ENCODE peak calls at places on chromosomes 3 and 15, in nine cellular contexts. H is IMR-90, L is sigmoid colon, W is RWPE1, Z is caudate nucleus, N is body of pancreas, F is HS-5, T is HS-27A, M is endothelial cell. U is an unnamed sample.

GRCh38 chr3:143786229-143787199 is 61.8 kb downstream of the SLC9A9 start:
- DNase-seq in H (peak; percentile 17), L (peak; percentile 79), W (no peak), Z (no peak), N (peak; percentile 16), F (no peak), T (no peak), M (no peak), U (no peak)

GRCh38 chr3:146125946-146126345 is 35.0 kb downstream of the PLOD2 start:
- DNase-seq in H (peak; percentile 94), L (no peak), W (peak; percentile 54), Z (no peak), N (no peak), F (peak; percentile 89), T (peak; percentile 68), M (no peak), U (no peak)

GRCh38 chr15:91515188-91515754 is 338.2 kb upstream of the SLCO3A1 start:
- DNase-seq in H (peak; percentile 92), L (peak; percentile 69), W (peak; percentile 83), Z (no peak), N (peak; percentile 39), F (peak; percentile 67), T (no peak), M (no peak), U (no peak)

GRCh38 chr15:82699726-82700125 is 9.9 kb downstream of the AP3B2 start:
- DNase-seq in H (no peak), L (no peak), W (no peak), Z (no peak), N (no peak), F (no peak), T (no peak), M (peak; percentile 23), U (no peak)

GRCh38 chr3:21405671-21406667 is 345.0 kb downstream of the ZNF385D start:
- DNase-seq in H (no peak), L (peak; percentile 40), W (no peak), Z (no peak), N (no peak), F (no peak), T (no peak), M (no peak), U (no peak)

GRCh38 chr15:75573001-75573400 is 6.1 kb downstream of the PTPN9 start:
- DNase-seq in H (peak; percentile 49), L (no peak), W (peak; percentile 19), Z (no peak), N (no peak), F (no peak), T (no peak), M (no peak), U (no peak)

GRCh38 chr3:133895208-133896001 is at the start of gene RAB6B:
- DNase-seq in H (peak; percentile 20), L (no peak), W (peak; percentile 43), Z (peak; percentile 44), N (peak; percentile 37), F (no peak), T (no peak), M (peak; percentile 55), U (peak; percentile 79)

GRCh38 chr3:174775603-174776002 is 83.5 kb upstream of the NAALADL2 start:
- DNase-seq in H (peak; percentile 35), L (no peak), W (no peak), Z (no peak), N (peak; percentile 11), F (no peak), T (no peak), M (no peak), U (no peak)

GRCh38 chr3:108202834-108203233 is 19.4 kb downstream of the IFT57 start:
- DNase-seq in H (peak; percentile 18), L (no peak), W (no peak), Z (no peak), N (peak; percentile 7), F (no peak), T (no peak), M (no peak), U (no peak)

GRCh38 chr3:150130404-150131100 is 159.9 kb upstream of the PFN2 start:
- DNase-seq in H (no peak), L (no peak), W (no peak), Z (no peak), N (no peak), F (no peak), T (no peak), M (no peak), U (no peak)

GRCh38 chr3:105157016-105157765 is 209.5 kb upstream of the ALCAM start:
- DNase-seq in H (no peak), L (no peak), W (no peak), Z (no peak), N (no peak), F (no peak), T (no peak), M (no peak), U (no peak)

GRCh38 chr3:51340311-51340829 is 44.7 kb upstream of the MANF start:
- DNase-seq in H (peak; percentile 91), L (peak; percentile 66), W (peak; percentile 86), Z (no peak), N (peak; percentile 22), F (peak; percentile 94), T (peak; percentile 95), M (no peak), U (peak; percentile 51)

GRCh38 chr15:50506121-50506520 is 40.3 kb downstream of the USP50 start:
- DNase-seq in H (no peak), L (no peak), W (no peak), Z (peak; percentile 32), N (peak; percentile 7), F (no peak), T (no peak), M (peak; percentile 17), U (no peak)

GRCh38 chr3:15368561-15369135 is 36.3 kb upstream of the SH3BP5 start:
- DNase-seq in H (no peak), L (no peak), W (no peak), Z (no peak), N (no peak), F (no peak), T (no peak), M (no peak), U (no peak)

GRCh38 chr15:90610220-90610619 is 80.5 kb downstream of the CRTC3 start:
- DNase-seq in H (peak; percentile 89), L (no peak), W (no peak), Z (no peak), N (no peak), F (peak; percentile 11), T (no peak), M (no peak), U (no peak)

GRCh38 chr15:91116379-91117067 is 16.5 kb downstream of the SV2B start:
- DNase-seq in H (no peak), L (no peak), W (peak; percentile 19), Z (no peak), N (peak; percentile 65), F (no peak), T (no peak), M (no peak), U (no peak)

GRCh38 chr15:77667835-77668234 is 35.1 kb upstream of the LINGO1 start:
- DNase-seq in H (no peak), L (no peak), W (no peak), Z (no peak), N (no peak), F (no peak), T (no peak), M (no peak), U (no peak)

GRCh38 chr3:146747928-146748327 is 142.8 kb upstream of the PLSCR5 start:
- DNase-seq in H (peak; percentile 33), L (no peak), W (no peak), Z (no peak), N (no peak), F (peak; percentile 50), T (peak; percentile 29), M (no peak), U (no peak)

GRCh38 chr3:142232340-142232739 is 7.0 kb upstream of the GK5 start:
- DNase-seq in H (no peak), L (no peak), W (no peak), Z (no peak), N (no peak), F (no peak), T (no peak), M (no peak), U (no peak)

GRCh38 chr3:182470187-182470586 is 323.1 kb upstream of the ATP11B start:
- DNase-seq in H (no peak), L (no peak), W (no peak), Z (no peak), N (no peak), F (no peak), T (no peak), M (no peak), U (no peak)

GRCh38 chr3:46098319-46098761 is 71.1 kb upstream of the XCR1 start:
- DNase-seq in H (peak; percentile 50), L (peak; percentile 84), W (no peak), Z (no peak), N (peak; percentile 64), F (no peak), T (no peak), M (no peak), U (no peak)

GRCh38 chr3:14474363-14475081 is 65.6 kb downstream of the GRIP2 start:
- DNase-seq in H (peak; percentile 16), L (no peak), W (no peak), Z (no peak), N (no peak), F (no peak), T (no peak), M (no peak), U (no peak)

GRCh38 chr15:51647128-51647562 is 24.6 kb upstream of the DMXL2 start:
- DNase-seq in H (peak; percentile 43), L (peak; percentile 69), W (peak; percentile 58), Z (no peak), N (peak; percentile 57), F (peak; percentile 80), T (peak; percentile 75), M (no peak), U (no peak)

GRCh38 chr3:32613183-32613582 is 42.5 kb upstream of the DYNC1LI1 start:
- DNase-seq in H (no peak), L (no peak), W (peak; percentile 31), Z (no peak), N (no peak), F (no peak), T (no peak), M (no peak), U (no peak)

GRCh38 chr3:115040673-115041286 is 106.3 kb downstream of the ZBTB20 start:
- DNase-seq in H (peak; percentile 52), L (no peak), W (peak; percentile 31), Z (no peak), N (peak; percentile 42), F (peak; percentile 13), T (no peak), M (peak; percentile 31), U (no peak)

GRCh38 chr15:80854104-80854503 is 74.9 kb downstream of the CEMIP start:
- DNase-seq in H (no peak), L (no peak), W (no peak), Z (no peak), N (peak; percentile 22), F (no peak), T (no peak), M (no peak), U (no peak)

GRCh38 chr15:25333049-25333448 is 105.8 kb downstream of the UBE3A start:
- DNase-seq in H (no peak), L (no peak), W (no peak), Z (no peak), N (no peak), F (no peak), T (no peak), M (no peak), U (no peak)

GRCh38 chr15:62622775-62623174 is 419.8 kb upstream of the TPM1 start:
- DNase-seq in H (no peak), L (no peak), W (no peak), Z (no peak), N (no peak), F (no peak), T (no peak), M (no peak), U (no peak)

GRCh38 chr3:141386080-141386594 is 17.8 kb downstream of the ZBTB38 start:
- DNase-seq in H (no peak), L (no peak), W (no peak), Z (no peak), N (no peak), F (no peak), T (no peak), M (no peak), U (no peak)

GRCh38 chr3:16040991-16041390 is 133.5 kb upstream of the GALNT15 start:
- DNase-seq in H (no peak), L (no peak), W (no peak), Z (no peak), N (no peak), F (no peak), T (no peak), M (no peak), U (no peak)

GRCh38 chr15:42591238-42591936 is 16.0 kb downstream of the STARD9 start:
- DNase-seq in H (peak; percentile 54), L (no peak), W (no peak), Z (no peak), N (peak; percentile 18), F (no peak), T (no peak), M (no peak), U (no peak)